ENCODE peak calls at places on chromosome 5, in four cellular contexts. I, X, A and S are unnamed samples.
A peak's percentile ranks its signal among the peaks of the same experiment; 100 is the strongest.

GRCh38 chr5:72280655-72281069 is 39.4 kb downstream of the MRPS27 start:
- DNase-seq in A (peak; percentile 28), X (peak; percentile 60), I (peak; percentile 76), S (peak; percentile 40)

GRCh38 chr5:97838214-97838613 is 655.2 kb upstream of the RIOK2 start:
- DNase-seq in X (no peak), A (no peak), I (no peak), S (no peak)

GRCh38 chr5:51227963-51228515 is 155.2 kb upstream of the ISL1 start:
- DNase-seq in X (no peak), I (peak; percentile 58), A (no peak), S (no peak)

GRCh38 chr5:147259837-147260236 is 25.0 kb downstream of the STK32A start:
- DNase-seq in X (no peak), I (no peak), A (no peak), S (no peak)

GRCh38 chr5:95664204-95664786 is 17.7 kb downstream of the RFESD start:
- DNase-seq in A (peak; percentile 18), I (peak; percentile 32), X (peak; percentile 63), S (no peak)

GRCh38 chr5:108312258-108312657 is 69.6 kb downstream of the FBXL17 start:
- DNase-seq in I (no peak), X (no peak), A (no peak), S (no peak)

GRCh38 chr5:154945695-154946301 is 4.9 kb downstream of the MRPL22 start:
- DNase-seq in A (peak; percentile 33), I (no peak), X (peak; percentile 74), S (no peak)

GRCh38 chr5:45288746-45289145 is 407.4 kb downstream of the HCN1 start:
- DNase-seq in A (no peak), I (no peak), X (no peak), S (no peak)

GRCh38 chr5:77390795-77391194 is 101.3 kb downstream of the WDR41 start:
- DNase-seq in X (no peak), I (no peak), A (no peak), S (no peak)

GRCh38 chr5:77960305-77960704 is 184.2 kb upstream of the TBCA start:
- DNase-seq in I (no peak), A (no peak), X (no peak), S (no peak)

GRCh38 chr5:17005087-17005828 is 69.2 kb upstream of the MYO10 start:
- DNase-seq in X (no peak), I (no peak), A (no peak), S (no peak)

GRCh38 chr5:91301459-91301858 is 81.7 kb downstream of the ARRDC3 start:
- DNase-seq in X (no peak), I (no peak), A (no peak), S (no peak)

GRCh38 chr5:134099288-134099872 is 15.1 kb upstream of the TCF7 start:
- DNase-seq in X (no peak), I (no peak), A (no peak), S (no peak)

GRCh38 chr5:174338204-174339010 is 292.9 kb downstream of the NSG2 start:
- DNase-seq in X (no peak), A (no peak), I (peak; percentile 72), S (no peak)

GRCh38 chr5:14590949-14591348 is 9.4 kb downstream of the OTULINL start:
- DNase-seq in X (no peak), I (no peak), A (no peak), S (no peak)

GRCh38 chr5:131279209-131279608 is 15.4 kb downstream of the CDC42SE2 start:
- DNase-seq in A (peak; percentile 37), I (no peak), X (peak; percentile 68), S (no peak)

GRCh38 chr5:154977409-154977808 is 36.1 kb upstream of the KIF4B start:
- DNase-seq in X (no peak), A (no peak), I (no peak), S (no peak)

GRCh38 chr5:181189962-181190710 is 14.9 kb downstream of the TRIM7 start:
- DNase-seq in X (peak; percentile 59), A (no peak), I (no peak), S (no peak)

GRCh38 chr5:159170021-159170420 is 39.3 kb downstream of the RNF145 start:
- DNase-seq in I (no peak), A (no peak), X (no peak), S (no peak)